ENCODE peak calls at places on chromosomes 2 and 18, in five cellular contexts. C, O, H, Y and M are unnamed samples.

GRCh38 chr2:24970483-24971299 is 1.1 kb downstream of the DNAJC27 start:
- DNase-seq in C (no peak), O (no peak), H (no peak), Y (peak; percentile 40), M (no peak)

GRCh38 chr18:35466815-35467623 is 30.7 kb downstream of the INO80C start:
- DNase-seq in C (no peak), O (no peak), H (no peak), Y (no peak), M (no peak)

GRCh38 chr18:61901334-61901986 is 8.7 kb upstream of the RNF152 start:
- DNase-seq in C (peak; percentile 55), O (peak; percentile 89), H (peak; percentile 7), Y (peak; percentile 26), M (peak; percentile 35)

GRCh38 chr2:142980246-142981068 is 103.0 kb downstream of the KYNU start:
- DNase-seq in C (no peak), O (no peak), H (no peak), Y (no peak), M (no peak)

GRCh38 chr2:37167636-37168182 is 10.9 kb upstream of the EIF2AK2 start:
- DNase-seq in C (no peak), O (no peak), H (no peak), Y (no peak), M (no peak)

GRCh38 chr2:28227498-28227897 is 165.2 kb upstream of the FOSL2 start:
- DNase-seq in C (no peak), O (no peak), H (no peak), Y (no peak), M (no peak)

GRCh38 chr18:67428805-67429204 is 87.7 kb downstream of the DSEL start:
- DNase-seq in C (no peak), O (no peak), H (no peak), Y (no peak), M (no peak)

GRCh38 chr2:13113016-13113415 is 396.3 kb downstream of the TRIB2 start:
- DNase-seq in C (no peak), O (no peak), H (no peak), Y (no peak), M (no peak)

GRCh38 chr2:37985333-37985732 is 60.2 kb downstream of the RMDN2 start:
- DNase-seq in C (no peak), O (no peak), H (peak; percentile 20), Y (no peak), M (no peak)

GRCh38 chr2:237968048-237968862 is 1.4 kb downstream of the UBE2F start:
- DNase-seq in C (peak; percentile 40), O (no peak), H (peak; percentile 82), Y (no peak), M (peak; percentile 60)

GRCh38 chr2:237141556-237141955 is 55.9 kb downstream of the COPS8 start:
- DNase-seq in C (no peak), O (peak; percentile 80), H (no peak), Y (no peak), M (no peak)

GRCh38 chr2:239098288-239098970 is 250.5 kb downstream of the TWIST2 start:
- DNase-seq in C (peak; percentile 23), O (no peak), H (no peak), Y (no peak), M (no peak)

GRCh38 chr2:164826293-164827243 is 15.1 kb downstream of the COBLL1 start:
- DNase-seq in C (peak; percentile 57), O (no peak), H (no peak), Y (peak; percentile 41), M (no peak)

GRCh38 chr18:13437801-13438506 is 219.4 kb downstream of the LDLRAD4 start:
- DNase-seq in C (peak; percentile 40), O (no peak), H (no peak), Y (no peak), M (no peak)

GRCh38 chr2:37676274-37676673 is 4.8 kb upstream of the CDC42EP3 start:
- DNase-seq in C (no peak), O (no peak), H (no peak), Y (no peak), M (no peak)

GRCh38 chr2:237148624-237149023 is 62.9 kb downstream of the COPS8 start:
- DNase-seq in C (no peak), O (peak; percentile 26), H (no peak), Y (no peak), M (no peak)

GRCh38 chr2:23801396-23801795 is 125.5 kb downstream of the ATAD2B start:
- DNase-seq in C (no peak), O (no peak), H (no peak), Y (no peak), M (no peak)

GRCh38 chr18:2425426-2426317 is 145.6 kb downstream of the METTL4 start:
- DNase-seq in C (no peak), O (no peak), H (no peak), Y (no peak), M (no peak)

GRCh38 chr2:120536141-120536540 is 190.2 kb downstream of the INHBB start:
- DNase-seq in C (no peak), O (no peak), H (no peak), Y (no peak), M (no peak)

GRCh38 chr2:171578156-171578803 is 56.0 kb downstream of the CYBRD1 start:
- DNase-seq in C (no peak), O (peak; percentile 74), H (no peak), Y (no peak), M (no peak)

GRCh38 chr2:101124684-101125366 is 26.4 kb downstream of the TBC1D8 start:
- DNase-seq in C (peak; percentile 71), O (no peak), H (no peak), Y (no peak), M (peak; percentile 69)

GRCh38 chr2:23464156-23464555 is 79.2 kb downstream of the KLHL29 start:
- DNase-seq in C (no peak), O (no peak), H (no peak), Y (no peak), M (no peak)

GRCh38 chr2:191740016-191740419 is 62.1 kb downstream of the NABP1 start:
- DNase-seq in C (no peak), O (no peak), H (peak; percentile 20), Y (no peak), M (no peak)

GRCh38 chr2:190607014-190607597 is 41.8 kb upstream of the NAB1 start:
- DNase-seq in C (no peak), O (peak; percentile 53), H (no peak), Y (no peak), M (no peak)

GRCh38 chr2:150485114-150485870 is 2.2 kb downstream of the RND3 start:
- DNase-seq in C (peak; percentile 89), O (no peak), H (no peak), Y (peak; percentile 53), M (peak; percentile 49)

GRCh38 chr18:28087173-28087563 is 89.8 kb downstream of the CDH2 start:
- DNase-seq in C (peak; percentile 38), O (no peak), H (no peak), Y (no peak), M (no peak)
- H3K36me3 ChIP-seq in C (no peaks in the 10 kb centered on the region), O (no peaks in the 10 kb centered on the region), H (no peaks in the 10 kb centered on the region), Y (no peaks in the 10 kb centered on the region), M (no peaks in the 10 kb centered on the region)

GRCh38 chr18:40929389-40929788 is 1025.6 kb upstream of the PIK3C3 start:
- DNase-seq in C (no peak), O (no peak), H (no peak), Y (no peak), M (no peak)

GRCh38 chr18:40926679-40927078 is 1028.4 kb upstream of the PIK3C3 start:
- DNase-seq in C (no peak), O (no peak), H (no peak), Y (no peak), M (no peak)

GRCh38 chr18:40925071-40925541 is 1029.9 kb upstream of the PIK3C3 start:
- DNase-seq in C (no peak), O (no peak), H (no peak), Y (no peak), M (no peak)
- TF ChIP-seq EP300 in C (no peak), O (no peak), H (no peak), Y (no peak), M (no peak)

GRCh38 chr18:48930926-48931325 is 19.8 kb downstream of the SMAD7 start:
- DNase-seq in C (no peak), O (no peak), H (no peak), Y (no peak), M (no peak)

GRCh38 chr18:48932822-48933510 is 17.8 kb downstream of the SMAD7 start:
- DNase-seq in C (no peak), O (no peak), H (no peak), Y (no peak), M (peak; percentile 41)

GRCh38 chr18:48929951-48930713 is 20.6 kb downstream of the SMAD7 start:
- DNase-seq in C (peak; percentile 88), O (no peak), H (no peak), Y (peak; percentile 62), M (peak; percentile 19)

GRCh38 chr18:48932462-48932818 is 18.3 kb downstream of the SMAD7 start:
- DNase-seq in C (no peak), O (no peak), H (no peak), Y (no peak), M (no peak)

DNA sequence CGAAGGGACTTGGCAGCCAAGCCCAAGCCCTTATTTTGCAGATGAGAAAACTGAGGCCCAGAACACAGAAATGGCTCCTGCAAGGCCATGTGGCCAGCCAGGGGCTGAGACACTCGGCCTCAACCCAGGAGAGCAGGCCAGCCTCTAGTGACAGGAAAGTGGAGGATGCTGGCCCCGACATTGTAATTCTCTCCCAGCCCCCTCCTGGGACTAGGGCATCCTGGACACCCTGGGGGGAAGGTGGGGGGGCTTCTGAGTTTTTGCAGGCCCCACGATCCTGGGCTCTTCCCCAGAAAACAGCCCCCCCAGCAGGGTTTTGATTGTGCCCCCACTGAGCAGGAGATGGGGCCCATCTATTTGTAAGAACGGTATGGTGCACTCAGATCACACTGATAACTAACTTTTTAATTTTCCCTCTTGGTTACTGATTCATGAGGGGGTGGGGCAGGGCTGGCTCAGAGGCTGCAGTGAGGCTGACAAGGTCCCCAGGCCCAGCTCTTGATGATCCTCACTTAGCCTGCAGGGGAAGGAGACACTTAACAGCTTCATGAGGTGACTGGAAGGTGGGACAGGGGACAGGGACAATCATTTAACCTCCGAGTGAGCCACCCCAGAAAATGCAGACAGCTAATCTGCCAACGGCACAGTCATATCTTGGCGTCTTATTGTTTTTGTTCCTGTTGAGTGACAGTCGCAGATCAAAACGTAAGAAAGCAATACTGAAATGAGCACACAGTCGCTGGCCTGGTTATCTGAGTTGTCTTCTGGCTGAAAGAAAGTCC is 18.9 kb downstream of the SMAD7 start:
- DNase-seq in C (peak; percentile 50), O (no peak), H (peak; percentile 58), Y (no peak), M (no peak)
- H3K4me1 ChIP-seq in C (peaks cover 95% of the 10 kb centered on the region), O (peaks cover 100% of the 10 kb centered on the region), H (peaks cover 72% of the 10 kb centered on the region), Y (peaks cover 50% of the 10 kb centered on the region), M (peaks cover 98% of the 10 kb centered on the region)

GRCh38 chr2:135163306-135163705 is 111.2 kb downstream of the RAB3GAP1 start:
- DNase-seq in C (no peak), O (no peak), H (no peak), Y (no peak), M (no peak)

GRCh38 chr2:135162377-135162776 is 110.3 kb downstream of the RAB3GAP1 start:
- DNase-seq in C (no peak), O (no peak), H (no peak), Y (no peak), M (no peak)

GRCh38 chr2:135159191-135159590 is 107.1 kb downstream of the RAB3GAP1 start:
- DNase-seq in C (no peak), O (no peak), H (no peak), Y (no peak), M (no peak)

GRCh38 chr2:135154962-135155361 is 102.9 kb downstream of the RAB3GAP1 start:
- DNase-seq in C (no peak), O (no peak), H (no peak), Y (no peak), M (no peak)

DNA sequence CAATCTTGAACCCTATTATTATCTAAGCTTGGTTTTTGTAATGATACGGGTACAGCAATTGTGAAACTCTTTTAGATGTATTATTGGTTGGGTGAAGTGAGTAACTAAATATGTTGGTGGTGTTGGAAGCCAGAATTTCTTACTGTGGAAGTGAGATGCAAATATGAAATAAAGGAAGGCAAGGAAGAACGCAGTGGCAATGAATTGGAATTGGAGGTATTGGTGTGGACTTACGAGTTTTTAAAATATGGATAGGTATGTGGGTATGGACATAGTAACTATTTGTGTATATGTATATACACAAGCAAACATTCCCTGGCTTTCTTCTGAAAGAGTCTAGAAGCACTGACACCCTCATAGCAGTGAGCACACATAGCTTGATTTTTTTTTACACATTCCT is 105.8 kb downstream of the RAB3GAP1 start:
- DNase-seq in C (no peak), O (no peak), H (no peak), Y (no peak), M (no peak)
- H3K36me3 ChIP-seq in C (no peaks in the 10 kb centered on the region), O (peaks cover 51% of the 10 kb centered on the region), H (peaks cover 11% of the 10 kb centered on the region), Y (no peaks in the 10 kb centered on the region), M (peaks cover 12% of the 10 kb centered on the region)